ENCODE peak calls at places on chromosomes 2 and 18, in ten cellular contexts. One of them, this sample, is unnamed.

GRCh38 chr2:238250896-238251295 is 11.1 kb upstream of the HES6 start:
- DNase-seq in body of pancreas: no peak
- DNase-seq in NCI-H1694: no peak
- DNase-seq in endothelial cell: no peak
- DNase-seq in NCI-H187 treated with DMSO at 0.1 percent for 48 hours: no peak
- DNase-seq in stimulated activated CD4-positive, alpha-beta T cell treated with anti-CD3 and anti-CD28 coated beads, Interleukin-1b, Interleukin-23, amount 100 ng/mL, for 4 hours: no peak
- DNase-seq in heart right ventricle: peak; percentile 1
- DNase-seq in caudate nucleus: no peak
- DNase-seq in Right ventricle myocardium inferior: peak; percentile 25
- DNase-seq in NCI-H69: no peak
- DNase-seq in this sample: no peak

GRCh38 chr18:55316615-55317184 is 271.3 kb downstream of the TCF4 start:
- DNase-seq in body of pancreas: no peak
- DNase-seq in NCI-H1694: no peak
- DNase-seq in endothelial cell: no peak
- DNase-seq in NCI-H187 treated with DMSO at 0.1 percent for 48 hours: no peak
- DNase-seq in stimulated activated CD4-positive, alpha-beta T cell treated with anti-CD3 and anti-CD28 coated beads, Interleukin-1b, Interleukin-23, amount 100 ng/mL, for 4 hours: no peak
- DNase-seq in heart right ventricle: no peak
- DNase-seq in caudate nucleus: no peak
- DNase-seq in Right ventricle myocardium inferior: no peak
- DNase-seq in NCI-H69: peak; percentile 50
- DNase-seq in this sample: no peak

GRCh38 chr2:223185638-223186037 is 133.6 kb downstream of the KCNE4 start:
- DNase-seq in body of pancreas: no peak
- DNase-seq in NCI-H1694: no peak
- DNase-seq in endothelial cell: no peak
- DNase-seq in NCI-H187 treated with DMSO at 0.1 percent for 48 hours: no peak
- DNase-seq in stimulated activated CD4-positive, alpha-beta T cell treated with anti-CD3 and anti-CD28 coated beads, Interleukin-1b, Interleukin-23, amount 100 ng/mL, for 4 hours: no peak
- DNase-seq in heart right ventricle: no peak
- DNase-seq in caudate nucleus: no peak
- DNase-seq in Right ventricle myocardium inferior: no peak
- DNase-seq in NCI-H69: no peak
- DNase-seq in this sample: no peak

GRCh38 chr2:95719473-95720060 is 127.8 kb downstream of the TRIM43 start:
- DNase-seq in body of pancreas: no peak
- DNase-seq in NCI-H1694: no peak
- DNase-seq in endothelial cell: no peak
- DNase-seq in NCI-H187 treated with DMSO at 0.1 percent for 48 hours: no peak
- DNase-seq in stimulated activated CD4-positive, alpha-beta T cell treated with anti-CD3 and anti-CD28 coated beads, Interleukin-1b, Interleukin-23, amount 100 ng/mL, for 4 hours: no peak
- DNase-seq in heart right ventricle: no peak
- DNase-seq in caudate nucleus: no peak
- DNase-seq in Right ventricle myocardium inferior: no peak
- DNase-seq in NCI-H69: no peak
- DNase-seq in this sample: no peak

GRCh38 chr2:19764998-19765397 is 136.8 kb downstream of the TTC32 start:
- DNase-seq in body of pancreas: no peak
- DNase-seq in NCI-H1694: no peak
- DNase-seq in endothelial cell: no peak
- DNase-seq in NCI-H187 treated with DMSO at 0.1 percent for 48 hours: no peak
- DNase-seq in stimulated activated CD4-positive, alpha-beta T cell treated with anti-CD3 and anti-CD28 coated beads, Interleukin-1b, Interleukin-23, amount 100 ng/mL, for 4 hours: no peak
- DNase-seq in heart right ventricle: no peak
- DNase-seq in caudate nucleus: no peak
- DNase-seq in Right ventricle myocardium inferior: no peak
- DNase-seq in NCI-H69: no peak
- DNase-seq in this sample: no peak

GRCh38 chr2:234252766-234253165 is 202.3 kb downstream of the SPP2 start:
- DNase-seq in body of pancreas: peak; percentile 92
- DNase-seq in NCI-H1694: peak; percentile 41
- DNase-seq in endothelial cell: no peak
- DNase-seq in NCI-H187 treated with DMSO at 0.1 percent for 48 hours: no peak
- DNase-seq in stimulated activated CD4-positive, alpha-beta T cell treated with anti-CD3 and anti-CD28 coated beads, Interleukin-1b, Interleukin-23, amount 100 ng/mL, for 4 hours: no peak
- DNase-seq in heart right ventricle: no peak
- DNase-seq in caudate nucleus: no peak
- DNase-seq in Right ventricle myocardium inferior: no peak
- DNase-seq in NCI-H69: peak; percentile 30
- DNase-seq in this sample: no peak

GRCh38 chr2:237432484-237433092 is 18.6 kb upstream of the COL6A3 start:
- DNase-seq in body of pancreas: peak; percentile 46
- DNase-seq in NCI-H1694: no peak
- DNase-seq in endothelial cell: no peak
- DNase-seq in NCI-H187 treated with DMSO at 0.1 percent for 48 hours: no peak
- DNase-seq in stimulated activated CD4-positive, alpha-beta T cell treated with anti-CD3 and anti-CD28 coated beads, Interleukin-1b, Interleukin-23, amount 100 ng/mL, for 4 hours: peak; percentile 73
- DNase-seq in heart right ventricle: no peak
- DNase-seq in caudate nucleus: no peak
- DNase-seq in Right ventricle myocardium inferior: no peak
- DNase-seq in NCI-H69: peak; percentile 60
- DNase-seq in this sample: no peak

GRCh38 chr2:170454471-170455372 is 260.4 kb upstream of the SP5 start:
- DNase-seq in body of pancreas: no peak
- DNase-seq in NCI-H1694: no peak
- DNase-seq in endothelial cell: no peak
- DNase-seq in NCI-H187 treated with DMSO at 0.1 percent for 48 hours: no peak
- DNase-seq in stimulated activated CD4-positive, alpha-beta T cell treated with anti-CD3 and anti-CD28 coated beads, Interleukin-1b, Interleukin-23, amount 100 ng/mL, for 4 hours: no peak
- DNase-seq in heart right ventricle: no peak
- DNase-seq in caudate nucleus: no peak
- DNase-seq in Right ventricle myocardium inferior: no peak
- DNase-seq in NCI-H69: no peak
- DNase-seq in this sample: no peak

GRCh38 chr2:62150597-62151305 is 45.2 kb upstream of the B3GNT2 start:
- DNase-seq in body of pancreas: no peak
- DNase-seq in NCI-H1694: no peak
- DNase-seq in endothelial cell: no peak
- DNase-seq in NCI-H187 treated with DMSO at 0.1 percent for 48 hours: no peak
- DNase-seq in stimulated activated CD4-positive, alpha-beta T cell treated with anti-CD3 and anti-CD28 coated beads, Interleukin-1b, Interleukin-23, amount 100 ng/mL, for 4 hours: no peak
- DNase-seq in heart right ventricle: no peak
- DNase-seq in caudate nucleus: no peak
- DNase-seq in Right ventricle myocardium inferior: no peak
- DNase-seq in NCI-H69: no peak
- DNase-seq in this sample: no peak

GRCh38 chr18:69757733-69758132 is 189.9 kb downstream of the CD226 start:
- DNase-seq in body of pancreas: no peak
- DNase-seq in NCI-H1694: no peak
- DNase-seq in endothelial cell: no peak
- DNase-seq in NCI-H187 treated with DMSO at 0.1 percent for 48 hours: no peak
- DNase-seq in stimulated activated CD4-positive, alpha-beta T cell treated with anti-CD3 and anti-CD28 coated beads, Interleukin-1b, Interleukin-23, amount 100 ng/mL, for 4 hours: no peak
- DNase-seq in heart right ventricle: no peak
- DNase-seq in caudate nucleus: no peak
- DNase-seq in Right ventricle myocardium inferior: no peak
- DNase-seq in NCI-H69: peak; percentile 99
- DNase-seq in this sample: no peak

GRCh38 chr2:8583400-8584173 is 98.3 kb upstream of the ID2 start:
- DNase-seq in body of pancreas: peak; percentile 99
- DNase-seq in NCI-H1694: no peak
- DNase-seq in endothelial cell: peak; percentile 76
- DNase-seq in NCI-H187 treated with DMSO at 0.1 percent for 48 hours: peak; percentile 97
- DNase-seq in stimulated activated CD4-positive, alpha-beta T cell treated with anti-CD3 and anti-CD28 coated beads, Interleukin-1b, Interleukin-23, amount 100 ng/mL, for 4 hours: peak; percentile 65
- DNase-seq in heart right ventricle: peak; percentile 95
- DNase-seq in caudate nucleus: peak; percentile 44
- DNase-seq in Right ventricle myocardium inferior: peak; percentile 98
- DNase-seq in NCI-H69: peak; percentile 93
- DNase-seq in this sample: peak; percentile 95

GRCh38 chr2:42052702-42053481 is 5.1 kb downstream of the PKDCC start:
- DNase-seq in body of pancreas: no peak
- DNase-seq in NCI-H1694: no peak
- DNase-seq in endothelial cell: no peak
- DNase-seq in NCI-H187 treated with DMSO at 0.1 percent for 48 hours: no peak
- DNase-seq in stimulated activated CD4-positive, alpha-beta T cell treated with anti-CD3 and anti-CD28 coated beads, Interleukin-1b, Interleukin-23, amount 100 ng/mL, for 4 hours: no peak
- DNase-seq in heart right ventricle: peak; percentile 33
- DNase-seq in caudate nucleus: no peak
- DNase-seq in Right ventricle myocardium inferior: peak; percentile 63
- DNase-seq in NCI-H69: peak; percentile 38
- DNase-seq in this sample: no peak

GRCh38 chr2:8934338-8934737 is 69.1 kb downstream of the MBOAT2 start:
- DNase-seq in body of pancreas: no peak
- DNase-seq in NCI-H1694: no peak
- DNase-seq in endothelial cell: no peak
- DNase-seq in NCI-H187 treated with DMSO at 0.1 percent for 48 hours: no peak
- DNase-seq in stimulated activated CD4-positive, alpha-beta T cell treated with anti-CD3 and anti-CD28 coated beads, Interleukin-1b, Interleukin-23, amount 100 ng/mL, for 4 hours: no peak
- DNase-seq in heart right ventricle: no peak
- DNase-seq in caudate nucleus: no peak
- DNase-seq in Right ventricle myocardium inferior: no peak
- DNase-seq in NCI-H69: no peak
- DNase-seq in this sample: no peak

GRCh38 chr2:198913394-198914152 is 544.2 kb downstream of the SATB2 start:
- DNase-seq in body of pancreas: no peak
- DNase-seq in NCI-H1694: no peak
- DNase-seq in endothelial cell: no peak
- DNase-seq in NCI-H187 treated with DMSO at 0.1 percent for 48 hours: no peak
- DNase-seq in stimulated activated CD4-positive, alpha-beta T cell treated with anti-CD3 and anti-CD28 coated beads, Interleukin-1b, Interleukin-23, amount 100 ng/mL, for 4 hours: no peak
- DNase-seq in heart right ventricle: no peak
- DNase-seq in caudate nucleus: no peak
- DNase-seq in Right ventricle myocardium inferior: no peak
- DNase-seq in NCI-H69: no peak
- DNase-seq in this sample: no peak

GRCh38 chr18:26714739-26715138 is 150.8 kb downstream of the AQP4 start:
- DNase-seq in body of pancreas: no peak
- DNase-seq in NCI-H1694: no peak
- DNase-seq in endothelial cell: no peak
- DNase-seq in NCI-H187 treated with DMSO at 0.1 percent for 48 hours: no peak
- DNase-seq in stimulated activated CD4-positive, alpha-beta T cell treated with anti-CD3 and anti-CD28 coated beads, Interleukin-1b, Interleukin-23, amount 100 ng/mL, for 4 hours: no peak
- DNase-seq in heart right ventricle: no peak
- DNase-seq in caudate nucleus: no peak
- DNase-seq in Right ventricle myocardium inferior: no peak
- DNase-seq in NCI-H69: no peak
- DNase-seq in this sample: no peak

GRCh38 chr2:233434666-233435375 is 80.5 kb downstream of the DGKD start:
- DNase-seq in body of pancreas: no peak
- DNase-seq in NCI-H1694: no peak
- DNase-seq in endothelial cell: no peak
- DNase-seq in NCI-H187 treated with DMSO at 0.1 percent for 48 hours: no peak
- DNase-seq in stimulated activated CD4-positive, alpha-beta T cell treated with anti-CD3 and anti-CD28 coated beads, Interleukin-1b, Interleukin-23, amount 100 ng/mL, for 4 hours: no peak
- DNase-seq in heart right ventricle: no peak
- DNase-seq in caudate nucleus: no peak
- DNase-seq in Right ventricle myocardium inferior: no peak
- DNase-seq in NCI-H69: no peak
- DNase-seq in this sample: no peak

GRCh38 chr2:40488101-40488598 is 36.3 kb upstream of the SLC8A1 start:
- DNase-seq in body of pancreas: no peak
- DNase-seq in NCI-H1694: peak; percentile 25
- DNase-seq in endothelial cell: no peak
- DNase-seq in NCI-H187 treated with DMSO at 0.1 percent for 48 hours: no peak
- DNase-seq in stimulated activated CD4-positive, alpha-beta T cell treated with anti-CD3 and anti-CD28 coated beads, Interleukin-1b, Interleukin-23, amount 100 ng/mL, for 4 hours: no peak
- DNase-seq in heart right ventricle: no peak
- DNase-seq in caudate nucleus: no peak
- DNase-seq in Right ventricle myocardium inferior: no peak
- DNase-seq in NCI-H69: peak; percentile 55
- DNase-seq in this sample: no peak